ENCODE peak calls at places on chromosomes 3 and 15, in nine cellular contexts. Q, B, J, H, G, U, V, C and D are unnamed samples.

GRCh38 chr3:9402410-9403228 is 5.2 kb downstream of the SETD5 start:
- DNase-seq in H (peak; percentile 35), J (peak; percentile 55), C (peak; percentile 90), B (peak; percentile 88), G (no peak), U (peak; percentile 87), V (peak; percentile 82), Q (no peak), D (peak; percentile 58)

GRCh38 chr15:55742927-55743614 is at the start of gene PRTG:
- DNase-seq in U (peak; percentile 97), J (peak; percentile 74), B (peak; percentile 90), G (peak; percentile 76), Q (no peak), C (peak; percentile 78), V (peak; percentile 87), H (peak; percentile 74), D (peak; percentile 15)

GRCh38 chr3:138573138-138573537 is 20.9 kb downstream of the CEP70 start:
- DNase-seq in V (no peak), C (no peak), U (no peak), H (no peak), Q (no peak), J (no peak), G (no peak), B (no peak), D (no peak)

GRCh38 chr15:73897441-73898261 is 24.3 kb downstream of the TBC1D21 start:
- DNase-seq in V (peak; percentile 11), J (peak; percentile 85), Q (peak; percentile 72), H (peak; percentile 95), G (peak; percentile 48), C (peak; percentile 81), B (peak; percentile 63), U (peak; percentile 79), D (peak; percentile 4)

GRCh38 chr3:156598413-156598812 is 43.5 kb upstream of the SSR3 start:
- DNase-seq in U (no peak), H (no peak), B (no peak), C (no peak), Q (no peak), V (no peak), G (no peak), J (no peak), D (no peak)

GRCh38 chr3:45644467-45645201 is 44.6 kb upstream of the SACM1L start:
- DNase-seq in V (no peak), B (no peak), G (no peak), Q (no peak), H (peak; percentile 94), U (no peak), J (no peak), C (no peak), D (peak; percentile 3)

GRCh38 chr3:71492566-71492965 is 91.0 kb downstream of the FOXP1 start:
- DNase-seq in B (no peak), Q (no peak), U (no peak), H (no peak), J (no peak), G (no peak), C (no peak), V (no peak), D (no peak)

GRCh38 chr15:43903864-43904290 is 77.1 kb downstream of the WDR76 start:
- DNase-seq in G (peak; percentile 44), H (peak; percentile 78), B (peak; percentile 69), Q (no peak), J (no peak), V (peak; percentile 43), U (peak; percentile 90), C (peak; percentile 95), D (no peak)

GRCh38 chr3:57943525-57944312 is 64.5 kb upstream of the FLNB start:
- DNase-seq in V (no peak), G (no peak), C (no peak), B (no peak), H (no peak), U (no peak), Q (no peak), J (no peak), D (no peak)

GRCh38 chr3:52532838-52533622 is 627 bp downstream of the NT5DC2 start:
- DNase-seq in Q (no peak), J (no peak), B (peak; percentile 53), C (peak; percentile 70), H (peak; percentile 30), U (peak; percentile 79), V (peak; percentile 56), G (peak; percentile 49), D (no peak)

GRCh38 chr3:152172465-152172864 is 96.3 kb upstream of the MBNL1 start:
- DNase-seq in C (no peak), B (no peak), J (no peak), U (no peak), Q (no peak), H (peak; percentile 31), V (no peak), G (no peak), D (no peak)

GRCh38 chr15:45157974-45158373 is 28.2 kb downstream of the DUOX1 start:
- DNase-seq in G (no peak), V (no peak), J (no peak), H (peak; percentile 87), B (no peak), Q (peak; percentile 70), U (peak; percentile 52), C (peak; percentile 34), D (no peak)

GRCh38 chr3:20400686-20401085 is 214.7 kb upstream of the SGO1 start:
- DNase-seq in Q (no peak), G (no peak), C (no peak), V (no peak), U (no peak), B (no peak), H (no peak), J (no peak), D (no peak)

GRCh38 chr15:99333413-99333812 is 82.1 kb downstream of the LRRC28 start:
- DNase-seq in J (no peak), C (no peak), G (no peak), H (no peak), V (no peak), Q (no peak), U (no peak), B (no peak), D (no peak)

GRCh38 chr15:42404461-42405235 is 45.3 kb downstream of the CAPN3 start:
- DNase-seq in H (no peak), U (no peak), B (no peak), G (peak; percentile 35), Q (no peak), V (no peak), C (no peak), J (no peak), D (no peak)

GRCh38 chr15:43165801-43166325 is 19.3 kb upstream of the CCNDBP1 start:
- DNase-seq in Q (no peak), H (no peak), G (no peak), U (no peak), B (no peak), V (no peak), C (no peak), J (no peak), D (no peak)

GRCh38 chr3:127997961-127998360 is 54.3 kb upstream of the SEC61A1 start:
- DNase-seq in C (no peak), U (no peak), V (no peak), Q (no peak), J (no peak), B (no peak), G (no peak), H (no peak), D (peak; percentile 7)

GRCh38 chr15:77830041-77830440 is 197.3 kb upstream of the LINGO1 start:
- DNase-seq in H (peak; percentile 60), Q (no peak), G (peak; percentile 23), V (no peak), J (no peak), U (no peak), B (no peak), C (no peak), D (no peak)

GRCh38 chr15:63052128-63052826 is 9.7 kb downstream of the TPM1 start:
- DNase-seq in U (no peak), B (no peak), Q (no peak), J (no peak), V (no peak), H (peak; percentile 10), C (no peak), G (no peak), D (no peak)

GRCh38 chr15:51731549-51732267 is 5.7 kb downstream of the LYSMD2 start:
- DNase-seq in V (no peak), Q (peak; percentile 25), J (peak; percentile 41), U (no peak), H (peak; percentile 72), B (no peak), C (peak; percentile 15), G (no peak), D (no peak)

GRCh38 chr15:90562669-90563068 is 32.9 kb downstream of the CRTC3 start:
- DNase-seq in G (no peak), U (no peak), B (no peak), C (no peak), J (no peak), Q (no peak), V (no peak), H (no peak), D (no peak)

GRCh38 chr3:126752303-126753190 is 48.5 kb downstream of the CHCHD6 start:
- DNase-seq in J (peak; percentile 86), G (peak; percentile 76), V (peak; percentile 70), Q (peak; percentile 13), U (peak; percentile 92), H (peak; percentile 83), B (peak; percentile 88), C (peak; percentile 94), D (peak; percentile 66)

GRCh38 chr15:80695911-80696651 is 971 bp downstream of the ABHD17C start:
- DNase-seq in C (peak; percentile 29), V (peak; percentile 60), B (no peak), H (peak; percentile 34), G (peak; percentile 29), J (peak; percentile 41), Q (no peak), U (peak; percentile 25), D (peak; percentile 8)

GRCh38 chr15:87496109-87496508 is 760.4 kb downstream of the NTRK3 start:
- DNase-seq in G (no peak), B (no peak), Q (no peak), U (no peak), C (no peak), J (peak; percentile 36), V (no peak), H (no peak), D (no peak)

GRCh38 chr3:117016359-117016758 is 306.8 kb downstream of the TUSC7 start:
- DNase-seq in U (peak; percentile 67), J (no peak), G (no peak), H (no peak), B (peak; percentile 29), Q (no peak), C (peak; percentile 67), V (no peak), D (no peak)

GRCh38 chr15:78565097-78565950 is at the start of gene CHRNA5:
- DNase-seq in B (peak; percentile 94), U (peak; percentile 98), G (peak; percentile 86), V (peak; percentile 93), Q (peak; percentile 13), J (peak; percentile 85), C (peak; percentile 98), H (peak; percentile 78), D (peak; percentile 88)

GRCh38 chr15:76866008-76866407 is 39.1 kb downstream of the SCAPER start:
- DNase-seq in U (no peak), G (no peak), J (peak; percentile 68), C (no peak), H (peak; percentile 23), Q (peak; percentile 14), V (no peak), B (no peak), D (no peak)

GRCh38 chr15:90826886-90827435 is 41.4 kb upstream of the FURIN start:
- DNase-seq in G (no peak), H (no peak), Q (no peak), J (no peak), C (no peak), V (no peak), B (no peak), U (no peak), D (no peak)

GRCh38 chr3:197026481-197026866 is 3.1 kb downstream of the MELTF start:
- DNase-seq in G (no peak), H (no peak), J (no peak), C (no peak), U (no peak), Q (no peak), V (no peak), B (peak; percentile 58), D (no peak)

GRCh38 chr3:10320320-10320677 is 613 bp downstream of the SEC13 start:
- DNase-seq in G (no peak), J (no peak), H (no peak), C (no peak), B (no peak), V (no peak), Q (no peak), U (no peak), D (no peak)